ENCODE peak calls at places on chromosomes 6 and 20, in ten cellular contexts. Y, R, U, B, C, I, Q, W, V and L are unnamed samples.

GRCh38 chr20:54140486-54140885 is 33.3 kb downstream of the CYP24A1 start:
- DNase-seq in U (no peak), Q (no peak), R (peak), Y (no peak), C (no peak), V (no peak), I (no peak), W (no peak), B (no peak), L (no peak)

GRCh38 chr20:5973172-5973571 is 22.7 kb downstream of the MCM8 start:
- DNase-seq in W (no peak), U (no peak), Q (no peak), R (peak), V (no peak), Y (no peak), C (no peak), I (no peak), B (peak), L (no peak)

GRCh38 chr6:108350528-108350927 is 55.7 kb downstream of the AFG1L start:
- DNase-seq in Y (no peak), C (no peak), U (no peak), I (no peak), B (no peak), Q (no peak), W (no peak), R (no peak), V (no peak), L (no peak)

GRCh38 chr6:37126961-37127360 is 43.0 kb upstream of the PIM1 start:
- DNase-seq in W (no peak), Q (no peak), I (no peak), B (no peak), R (no peak), Y (no peak), U (no peak), V (no peak), C (no peak), L (no peak)

GRCh38 chr6:107707346-107708270 is 116.5 kb downstream of the SCML4 start:
- DNase-seq in C (no peak), U (no peak), R (no peak), I (no peak), Q (no peak), Y (no peak), W (peak), V (peak), B (no peak), L (no peak)

GRCh38 chr6:143271024-143271423 is 179.5 kb downstream of the ADAT2 start:
- DNase-seq in U (no peak), V (no peak), C (no peak), Q (no peak), R (peak), Y (no peak), B (peak), I (peak), W (no peak), L (no peak)

GRCh38 chr20:54929191-54929590 is 453.8 kb downstream of the DOK5 start:
- DNase-seq in U (no peak), W (no peak), Y (no peak), B (no peak), I (no peak), Q (no peak), R (no peak), V (no peak), C (no peak), L (no peak)

GRCh38 chr6:79034865-79035264 is 43.2 kb downstream of the PHIP start:
- DNase-seq in C (no peak), I (no peak), W (no peak), U (no peak), Q (no peak), Y (no peak), R (no peak), V (no peak), B (peak), L (no peak)

GRCh38 chr6:89144358-89145041 is 1.4 kb upstream of the PM20D2 start:
- DNase-seq in V (no peak), B (no peak), Y (no peak), R (no peak), Q (no peak), U (peak), I (no peak), W (peak), C (no peak), L (no peak)

GRCh38 chr6:113011803-113012202 is 664.7 kb downstream of the RFPL4B start:
- DNase-seq in I (no peak), C (no peak), R (no peak), W (no peak), U (no peak), Y (no peak), B (peak), V (no peak), Q (no peak), L (no peak)

GRCh38 chr20:44489931-44490330 is 14.3 kb downstream of the TTPAL start:
- DNase-seq in B (no peak), U (peak), W (no peak), C (no peak), I (no peak), R (no peak), Y (no peak), V (no peak), Q (no peak), L (no peak)

GRCh38 chr6:133814797-133815196 is 74.1 kb upstream of the TCF21 start:
- DNase-seq in V (no peak), W (no peak), B (peak), C (no peak), U (no peak), R (peak), Y (no peak), Q (no peak), I (peak), L (no peak)

GRCh38 chr6:166597711-166598440 is 11.4 kb upstream of the RAMACL start:
- DNase-seq in C (no peak), W (peak), R (no peak), I (no peak), Q (no peak), B (no peak), U (no peak), V (no peak), Y (no peak), L (no peak)

GRCh38 chr6:126657556-126658129 is 317.7 kb downstream of the CENPW start:
- DNase-seq in W (no peak), U (peak), I (no peak), Q (no peak), B (peak), Y (no peak), V (no peak), C (peak), R (peak), L (no peak)

GRCh38 chr20:10179574-10180298 is 38.9 kb upstream of the SNAP25 start:
- DNase-seq in V (no peak), Y (no peak), I (no peak), U (no peak), Q (no peak), C (peak), R (no peak), W (no peak), B (peak), L (no peak)

GRCh38 chr20:59588236-59588855 is 16.0 kb upstream of the PHACTR3 start:
- DNase-seq in Y (no peak), B (no peak), C (no peak), U (no peak), R (no peak), Q (no peak), I (no peak), W (no peak), V (no peak), L (no peak)

GRCh38 chr20:38043512-38044300 is 10.2 kb downstream of the RPRD1B start:
- DNase-seq in Y (no peak), U (no peak), W (no peak), C (no peak), Q (no peak), B (peak), I (no peak), R (peak), V (no peak), L (no peak)